ENCODE peak calls at places on chromosomes 4 and X, in nine cellular contexts. W is activated gamma-delta T cell treated with Interleukin-2 at 50 U/mL for 16 hours, P is HT1080, C is HFF-Myc, E is cardiac septum, G is G401, V is Caki2, T is posterior vena cava, Z is PC-3. Q is an unnamed sample.

GRCh38 chr4:107740950-107741701 is 21.1 kb upstream of the PAPSS1 start:
- DNase-seq in P (no peak), V (no peak), G (peak), W (no peak), Z (peak), C (peak), E (no peak), T (peak), Q (peak)

GRCh38 chrX:119266364-119266995 is 30.4 kb downstream of the PGRMC1 start:
- DNase-seq in G (peak), Z (peak), P (peak), V (peak), W (no peak), T (no peak), E (no peak), C (no peak), Q (no peak)

GRCh38 chr4:35124116-35124515 is 1120.2 kb downstream of the ARAP2 start:
- DNase-seq in V (peak), G (no peak), E (no peak), P (peak), T (no peak), W (no peak), C (peak), Z (no peak), Q (no peak)

GRCh38 chr4:182604161-182604591 is 313.0 kb downstream of the DCTD start:
- DNase-seq in V (no peak), Z (peak), W (no peak), P (peak), C (no peak), G (no peak), E (no peak), T (no peak), Q (no peak)

GRCh38 chr4:178086324-178086723 is 644.1 kb upstream of the AGA start:
- DNase-seq in C (no peak), Z (peak), G (no peak), E (no peak), W (no peak), T (no peak), V (no peak), P (no peak), Q (no peak)

GRCh38 chrX:21167028-21167427 is 207.2 kb upstream of the CNKSR2 start:
- DNase-seq in E (no peak), C (no peak), W (no peak), P (no peak), T (no peak), G (no peak), Z (no peak), V (no peak), Q (no peak)

GRCh38 chr4:24655971-24656370 is 71.6 kb upstream of the DHX15 start:
- DNase-seq in T (no peak), C (no peak), V (peak), P (no peak), W (no peak), Z (peak), G (no peak), E (no peak), Q (no peak)

GRCh38 chrX:2572740-2573139 is 72.0 kb upstream of the DHRSX start:
- DNase-seq in G (no peak), P (peak), T (no peak), V (peak), W (no peak), C (no peak), E (no peak), Z (peak), Q (no peak)

GRCh38 chrX:129701624-129702069 is 37.1 kb upstream of the XPNPEP2 start:
- DNase-seq in P (no peak), V (no peak), Z (no peak), T (peak), W (no peak), C (no peak), G (peak), E (no peak), Q (peak)

GRCh38 chr4:3257691-3258482 is 8.9 kb downstream of the MSANTD1 start:
- DNase-seq in E (peak), P (peak), W (no peak), G (no peak), Z (peak), T (peak), C (no peak), V (no peak), Q (peak)

GRCh38 chr4:57131849-57132745 is 21.9 kb upstream of the IGFBP7 start:
- DNase-seq in T (no peak), Z (peak), C (no peak), W (no peak), E (no peak), G (peak), P (peak), V (peak), Q (no peak)

GRCh38 chr4:154124539-154125255 is 335.8 kb upstream of the SFRP2 start:
- DNase-seq in V (peak), C (no peak), P (peak), Z (peak), E (no peak), G (no peak), T (no peak), W (no peak), Q (no peak)

GRCh38 chr4:80610845-80611244 is 275.3 kb downstream of the CFAP299 start:
- DNase-seq in P (peak), T (no peak), E (no peak), Z (no peak), W (no peak), C (peak), G (no peak), V (peak), Q (no peak)

GRCh38 chrX:140712413-140713173 is 3.0 kb downstream of the LINC00632 start:
- DNase-seq in C (peak), E (peak), W (no peak), T (peak), V (peak), G (peak), Z (peak), P (peak), Q (peak)

GRCh38 chr4:77012726-77013125 is 63.1 kb downstream of the CCNI start:
- DNase-seq in T (no peak), W (no peak), P (no peak), C (no peak), E (no peak), G (no peak), V (no peak), Z (no peak), Q (no peak)

GRCh38 chrX:69158166-69159040 is 6.8 kb downstream of the PJA1 start:
- DNase-seq in T (no peak), V (peak), P (peak), G (peak), W (peak), E (peak), C (no peak), Z (peak), Q (peak)

GRCh38 chrX:101388604-101389003 is 2.2 kb upstream of the RPL36A start:
- DNase-seq in V (no peak), E (no peak), P (no peak), C (no peak), Z (no peak), W (no peak), T (no peak), G (no peak), Q (no peak)

GRCh38 chrX:85569691-85570090 is 190.2 kb upstream of the POF1B start:
- DNase-seq in Z (no peak), G (no peak), C (no peak), E (no peak), P (no peak), T (no peak), W (no peak), V (no peak), Q (no peak)

GRCh38 chr4:173573286-173573685 is 43.3 kb upstream of the HAND2 start:
- DNase-seq in C (no peak), G (no peak), P (no peak), T (no peak), Z (no peak), V (no peak), E (no peak), W (no peak), Q (peak)

GRCh38 chr4:103067841-103068547 is 8.6 kb downstream of the SLC9B2 start:
- DNase-seq in W (no peak), V (no peak), P (peak), E (no peak), T (no peak), C (no peak), G (no peak), Z (peak), Q (no peak)

GRCh38 chr4:55125763-55126541 is 557 bp upstream of the KDR start:
- DNase-seq in T (no peak), C (no peak), V (no peak), P (no peak), G (no peak), W (no peak), Z (no peak), E (no peak), Q (no peak)

GRCh38 chr4:119627267-119628190 is 1.1 kb downstream of the PDE5A start:
- DNase-seq in Z (peak), C (no peak), V (peak), T (peak), G (no peak), W (peak), P (peak), E (peak), Q (peak)

GRCh38 chr4:158799856-158800255 is 31.0 kb downstream of the FNIP2 start:
- DNase-seq in Z (no peak), V (peak), W (no peak), T (no peak), P (no peak), E (no peak), G (no peak), C (no peak), Q (no peak)